ENCODE peak calls at places on chromosomes 16 and 17, in ten cellular contexts. R, E, T, K, Z, I, Y, S, M and V are unnamed samples.

GRCh38 chr17:40664582-40665333 is at the start of gene KRT222:
- DNase-seq in K (no peak), R (no peak), Z (no peak), I (no peak), E (peak), S (no peak), Y (no peak), T (no peak), M (no peak), V (no peak)

GRCh38 chr17:1521067-1521466 is 4.7 kb upstream of the INPP5K start:
- DNase-seq in Y (no peak), S (no peak), R (no peak), Z (no peak), T (no peak), M (no peak), K (no peak), E (no peak), I (no peak), V (no peak)

GRCh38 chr17:80949451-80950421 is 41.9 kb upstream of the CHMP6 start:
- DNase-seq in Y (peak), R (no peak), M (no peak), K (peak), S (no peak), T (peak), Z (no peak), E (peak), I (peak), V (no peak)

GRCh38 chr17:46092996-46093395 is 93.9 kb downstream of the STH start:
- DNase-seq in E (no peak), S (no peak), Z (no peak), T (no peak), M (no peak), R (no peak), I (no peak), K (no peak), Y (no peak), V (no peak)

GRCh38 chr17:72119963-72120877 is 600 bp upstream of the SOX9 start:
- DNase-seq in T (peak), E (peak), Z (peak), S (peak), Y (no peak), K (no peak), I (peak), R (no peak), M (peak), V (no peak)

GRCh38 chr17:40547079-40547784 is 18.0 kb downstream of the CCR7 start:
- DNase-seq in S (no peak), M (peak), T (peak), Z (peak), I (peak), Y (peak), E (peak), R (no peak), K (peak), V (no peak)

GRCh38 chr17:2562162-2562858 is 31.1 kb upstream of the PAFAH1B1 start:
- DNase-seq in E (no peak), M (no peak), Z (no peak), R (no peak), Y (no peak), K (no peak), S (no peak), I (no peak), T (no peak), V (no peak)

GRCh38 chr17:73231363-73231762 is 30.3 kb downstream of the CPSF4L start:
- DNase-seq in Y (no peak), Z (peak), K (no peak), S (peak), T (peak), R (no peak), E (no peak), I (no peak), M (no peak), V (no peak)

GRCh38 chr17:1797323-1797722 is 32.4 kb downstream of the SMYD4 start:
- DNase-seq in I (peak), Y (no peak), T (no peak), R (no peak), Z (no peak), M (no peak), K (no peak), E (no peak), S (no peak), V (no peak)

GRCh38 chr16:5024632-5025031 is 9.1 kb downstream of the NAGPA start:
- DNase-seq in E (no peak), T (peak), Y (no peak), M (no peak), Z (peak), K (no peak), R (no peak), I (no peak), S (peak), V (no peak)

GRCh38 chr17:75524971-75525805 is at the start of gene LLGL2:
- DNase-seq in E (peak), I (peak), R (no peak), S (peak), Y (no peak), Z (peak), M (peak), T (peak), K (peak), V (no peak)

GRCh38 chr16:58502217-58502921 is 2.4 kb downstream of the NDRG4 start:
- DNase-seq in E (peak), R (no peak), M (no peak), Z (no peak), I (no peak), Y (no peak), K (no peak), S (no peak), T (no peak), V (no peak)

GRCh38 chr16:16033208-16033717 is 83.8 kb downstream of the ABCC1 start:
- DNase-seq in I (no peak), Z (no peak), R (no peak), E (no peak), M (no peak), T (no peak), Y (no peak), K (no peak), S (no peak), V (no peak)

GRCh38 chr16:53235851-53236250 is 181.1 kb downstream of the CHD9 start:
- DNase-seq in I (no peak), Y (no peak), S (no peak), T (no peak), M (no peak), E (no peak), R (no peak), Z (no peak), K (no peak), V (no peak)

GRCh38 chr16:85372627-85373372 is 240.3 kb upstream of the GSE1 start:
- DNase-seq in Z (no peak), K (no peak), T (no peak), E (no peak), Y (peak), R (no peak), M (no peak), S (peak), I (peak), V (peak)

GRCh38 chr16:86571197-86571915 is 4.7 kb downstream of the FOXC2 start:
- DNase-seq in S (no peak), Y (no peak), R (no peak), M (no peak), Z (no peak), I (no peak), E (peak), K (no peak), T (no peak), V (no peak)

GRCh38 chr16:720990-721764 is at the start of gene ANTKMT:
- DNase-seq in I (peak), M (peak), R (peak), Y (peak), T (peak), S (peak), E (peak), K (peak), Z (peak), V (no peak)

GRCh38 chr16:69071036-69071435 is 34.4 kb upstream of the HAS3 start:
- DNase-seq in K (no peak), Y (no peak), M (no peak), S (no peak), E (no peak), R (no peak), Z (no peak), I (no peak), T (no peak), V (no peak)
- TF ChIP-seq CTCF in K (no peak), Y (no peak), M (no peak), S (no peak), E (no peak), R (no peak), Z (no peak), I (no peak), T (no peak), V (no peak)

GRCh38 chr17:28720247-28720996 is 637 bp downstream of the RPL23A start:
- DNase-seq in Z (no peak), Y (no peak), R (no peak), E (no peak), M (no peak), I (no peak), T (no peak), K (no peak), S (no peak), V (no peak)
- TF ChIP-seq CTCF in Z (no peak), Y (no peak), R (peak), E (peak), M (no peak), I (peak), T (peak), K (no peak), S (no peak), V (no peak)

GRCh38 chr17:34357398-34357797 is 1.1 kb downstream of the CCL13 start:
- DNase-seq in K (no peak), R (no peak), T (no peak), I (no peak), Z (no peak), M (no peak), E (peak), S (no peak), Y (no peak), V (no peak)
- TF ChIP-seq CTCF in K (no peak), R (no peak), T (no peak), I (no peak), Z (no peak), M (no peak), E (peak), S (no peak), Y (no peak), V (no peak)

DNA sequence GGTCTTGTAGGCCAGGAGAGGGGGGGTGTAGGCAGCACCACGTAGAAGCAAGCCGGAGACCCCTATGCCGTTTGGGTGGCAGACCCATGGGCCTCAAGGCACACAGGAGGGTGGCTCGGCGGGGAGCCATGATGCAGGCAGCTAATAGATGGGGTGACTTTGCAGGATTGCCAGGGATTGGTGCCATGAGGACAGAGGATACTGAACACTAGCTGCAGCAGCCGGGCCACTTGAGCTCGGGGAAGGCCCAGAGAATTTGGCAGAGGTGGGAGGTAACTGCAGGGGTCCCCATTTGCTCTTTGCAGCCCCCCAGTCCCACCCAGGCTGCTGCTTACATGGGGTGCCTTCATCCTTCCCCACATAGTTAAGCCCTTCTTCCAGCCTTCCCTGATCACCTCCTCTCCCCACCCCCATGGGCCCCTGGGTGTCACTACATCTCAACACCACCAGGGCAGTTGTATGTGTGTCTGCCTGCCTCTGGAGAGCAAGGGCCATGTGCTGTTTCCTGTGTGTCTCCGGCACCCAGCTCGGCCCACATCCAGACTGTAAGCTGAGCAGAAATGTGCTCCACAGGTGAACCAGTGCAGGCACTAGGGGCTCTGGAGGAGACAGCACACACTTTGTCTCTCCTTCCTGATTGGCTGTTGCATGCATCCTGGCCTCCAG is 52.1 kb downstream of the SREBF1 start:
- DNase-seq in E (peak), S (no peak), Z (no peak), K (no peak), I (no peak), R (no peak), M (no peak), Y (no peak), T (no peak), V (no peak)
- TF ChIP-seq CTCF in E (peak), S (no peak), Z (no peak), K (no peak), I (no peak), R (peak), M (no peak), Y (no peak), T (no peak), V (no peak)

GRCh38 chr16:54931757-54932660 is 1.3 kb downstream of the IRX5 start:
- DNase-seq in Z (no peak), E (peak), I (no peak), K (no peak), T (no peak), S (no peak), R (peak), Y (no peak), M (no peak), V (no peak)

GRCh38 chr16:54931041-54931756 is 534 bp downstream of the IRX5 start:
- DNase-seq in I (no peak), T (no peak), M (no peak), Y (peak), R (peak), Z (no peak), S (no peak), K (no peak), E (peak), V (no peak)

GRCh38 chr16:54934536-54935410 is 4.1 kb downstream of the IRX5 start:
- DNase-seq in I (no peak), T (no peak), Z (no peak), M (no peak), S (no peak), R (peak), K (no peak), E (peak), Y (no peak), V (no peak)

GRCh38 chr16:54933281-54934150 is 2.9 kb downstream of the IRX5 start:
- DNase-seq in E (peak), M (no peak), S (no peak), Y (no peak), Z (no peak), K (no peak), T (no peak), R (peak), I (no peak), V (no peak)

GRCh38 chr16:54932737-54933254 is 2.1 kb downstream of the IRX5 start:
- DNase-seq in I (no peak), S (no peak), Y (no peak), K (no peak), R (peak), M (no peak), E (peak), Z (no peak), T (no peak), V (no peak)
- TF ChIP-seq CTCF in I (no peak), S (no peak), Y (no peak), K (no peak), R (no peak), M (no peak), E (peak), Z (no peak), T (no peak), V (no peak)